ENCODE peak calls at places on chromosomes 1 and 21, in nine cellular contexts. M is T-helper 2 cell, X is brain microvascular endothelial cell, I is cerebellum, G is endothelial cell, C is activated T-cell treated with anti-CD3 and anti-CD28 coated beads for 24 hours, D is RPMI8226, V is fibroblast of mammary gland, O is A172. B is an unnamed sample.

GRCh38 chr1:27621067-27621920 is 13.7 kb downstream of the FGR start:
- DNase-seq in G (no peak), M (no peak), C (no peak), I (no peak), D (no peak), O (no peak), V (peak; percentile 66), X (peak; percentile 51), B (no peak)

GRCh38 chr1:198986041-198986440 is 347.2 kb downstream of the PTPRC start:
- DNase-seq in V (peak; percentile 33), C (no peak), M (no peak), G (no peak), D (no peak), O (no peak), X (no peak), I (no peak), B (no peak)

GRCh38 chr1:168687796-168688195 is 41.2 kb downstream of the DPT start:
- DNase-seq in O (no peak), G (peak; percentile 35), D (no peak), C (no peak), M (no peak), I (no peak), X (no peak), V (no peak), B (no peak)

GRCh38 chr1:6350416-6351088 is 43.0 kb downstream of the ACOT7 start:
- DNase-seq in D (no peak), X (no peak), I (peak; percentile 67), M (no peak), G (no peak), V (no peak), C (no peak), O (peak; percentile 47), B (no peak)

GRCh38 chr1:230124187-230125128 is 57.4 kb downstream of the GALNT2 start:
- DNase-seq in V (peak; percentile 38), O (no peak), D (peak; percentile 30), M (no peak), I (no peak), G (no peak), X (peak; percentile 31), C (no peak), B (no peak)

GRCh38 chr21:42413500-42413899 is 9.8 kb downstream of the UBASH3A start:
- DNase-seq in O (no peak), M (peak; percentile 48), I (no peak), G (no peak), C (no peak), D (no peak), V (no peak), X (no peak), B (no peak)

GRCh38 chr1:221810406-221810805 is 68.5 kb upstream of the DUSP10 start:
- DNase-seq in I (no peak), C (no peak), V (peak; percentile 73), O (peak; percentile 70), M (no peak), D (no peak), G (no peak), X (peak; percentile 71), B (no peak)

GRCh38 chr1:100995196-100995983 is 30.2 kb downstream of the DPH5 start:
- DNase-seq in I (no peak), O (no peak), V (no peak), M (no peak), X (no peak), G (no peak), C (no peak), D (no peak), B (no peak)

GRCh38 chr21:35578350-35578782 is 482.0 kb downstream of the SETD4 start:
- DNase-seq in M (no peak), G (no peak), X (peak; percentile 76), D (peak; percentile 39), V (peak; percentile 99), O (peak; percentile 99), I (no peak), C (no peak), B (no peak)

B was measured in NK-92 treated with Interleukin-12 subunit alpha and Interleukin-12 subunit beta, amount 100 ng/mL, for 24 hours.